ENCODE peak calls at places on chromosomes 11 and 22, in five cellular contexts. I is body of pancreas, C is prostate gland, X is ovary, K is left ventricle myocardium inferior. E is an unnamed sample.
A peak's percentile ranks its signal among the peaks of the same experiment; 100 is the strongest.

GRCh38 chr22:31233001-31233400 is 20.9 kb downstream of the LIMK2 start:
- DNase-seq in I (no peak), C (no peak), X (no peak), K (no peak), E (no peak)

GRCh38 chr22:11042116-11042515 is 4485.9 kb upstream of the OR11H1 start:
- DNase-seq in I (no peak), C (no peak), X (no peak), K (no peak), E (no peak)

GRCh38 chr11:123302751-123303195 is 107.7 kb upstream of the CLMP start:
- DNase-seq in I (no peak), C (no peak), X (no peak), K (no peak), E (no peak)

GRCh38 chr11:58888579-58888978 is 44.1 kb upstream of the GLYATL2 start:
- DNase-seq in I (no peak), C (no peak), X (no peak), K (no peak), E (no peak)

GRCh38 chr11:84780689-84781293 is 846.4 kb downstream of the DLG2 start:
- DNase-seq in I (no peak), C (no peak), X (no peak), K (no peak), E (no peak)

GRCh38 chr11:115208808-115209259 is 295.4 kb downstream of the CADM1 start:
- DNase-seq in I (no peak), C (no peak), X (no peak), K (no peak), E (no peak)

GRCh38 chr11:18312012-18312411 is 9.9 kb downstream of the HPS5 start:
- DNase-seq in I (no peak), C (no peak), X (no peak), K (no peak), E (no peak)

GRCh38 chr22:47914481-47915097 is 1152.1 kb downstream of the TBC1D22A start:
- DNase-seq in I (no peak), C (no peak), X (no peak), K (no peak), E (no peak)

GRCh38 chr11:9301720-9302119 is 12.7 kb downstream of the TMEM41B start:
- DNase-seq in I (no peak), C (no peak), X (no peak), K (no peak), E (no peak)

GRCh38 chr11:43404406-43404805 is 45.7 kb downstream of the TTC17 start:
- DNase-seq in I (no peak), C (no peak), X (no peak), K (no peak), E (no peak)

GRCh38 chr22:28936200-28936599 is 52.8 kb downstream of the ZNRF3 start:
- DNase-seq in I (no peak), C (no peak), X (no peak), K (no peak), E (no peak)

GRCh38 chr11:77181799-77182541 is 53.9 kb downstream of the MYO7A start:
- DNase-seq in I (no peak), C (no peak), X (no peak), K (no peak), E (no peak)

GRCh38 chr11:97140885-97141494 is 751.2 kb downstream of the JRKL start:
- DNase-seq in I (no peak), C (no peak), X (no peak), K (no peak), E (no peak)
- TF ChIP-seq CTCF in I (peak; percentile 17), C (no peak), X (no peak), K (peak; percentile 62), E (no peak)

DNA sequence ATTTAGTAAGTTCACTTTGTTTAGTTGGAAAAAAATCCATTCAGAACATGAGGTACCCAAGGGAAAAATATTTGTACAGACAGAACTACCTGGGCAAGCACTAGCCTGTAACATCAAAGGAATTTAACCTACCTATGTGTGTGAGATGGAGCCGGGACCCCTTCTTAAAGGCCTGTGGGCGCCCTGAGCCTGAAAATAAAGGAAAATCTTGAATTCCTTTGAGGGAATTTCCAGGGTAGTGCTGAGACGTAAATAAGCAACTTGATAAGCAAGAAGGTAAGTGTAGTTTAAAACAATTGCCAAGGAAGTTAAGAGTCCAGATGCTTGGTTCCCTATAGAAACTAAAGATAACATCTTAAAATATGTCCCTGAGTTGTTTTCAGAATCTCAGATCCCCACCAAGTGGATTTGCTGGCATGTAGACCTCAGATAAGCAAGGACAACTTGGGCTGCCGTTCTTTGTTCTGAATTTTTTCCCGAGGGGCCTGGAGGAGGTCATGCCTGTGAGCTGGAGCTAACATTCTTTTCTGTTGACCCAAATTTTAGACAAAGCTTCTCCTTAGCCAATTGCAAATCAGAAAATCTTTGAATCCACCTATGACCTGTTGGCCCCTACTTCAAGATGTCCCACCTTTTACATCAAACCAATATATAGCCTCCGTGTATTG is 31.0 kb downstream of the MED17 start:
- DNase-seq in I (no peak), C (no peak), X (no peak), K (no peak), E (no peak)
- H3K36me3 ChIP-seq in I (peaks cover 6% of the 10 kb centered on the region), C (peaks cover 3% of the 10 kb centered on the region), X (no peaks in the 10 kb centered on the region), K (peaks cover 51% of the 10 kb centered on the region), E (peaks cover 13% of the 10 kb centered on the region)

DNA sequence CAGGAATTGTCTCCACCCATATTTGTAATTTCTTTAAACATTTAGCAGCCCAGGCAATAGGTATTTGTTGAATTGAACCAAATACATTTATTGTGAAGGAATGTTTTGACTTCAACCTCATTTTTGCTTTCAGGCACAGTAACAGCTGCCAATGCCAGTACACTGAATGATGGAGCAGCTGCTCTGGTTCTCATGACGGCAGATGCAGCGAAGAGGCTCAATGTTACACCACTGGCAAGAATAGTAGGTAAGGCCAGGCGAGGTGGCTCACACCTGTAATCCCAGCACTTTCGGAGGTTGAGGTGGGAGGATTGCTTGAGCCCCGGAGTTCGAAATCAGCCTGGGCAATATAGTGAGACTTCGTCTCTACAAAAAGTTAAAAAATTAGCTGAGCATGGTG is 20.9 kb downstream of the ACAT1 start:
- DNase-seq in I (peak; percentile 64), C (no peak), X (no peak), K (no peak), E (no peak)
- H3K27ac ChIP-seq in I (no peak overlapping the region), C (no peak overlapping the region), X (no peak overlapping the region), K (no peak overlapping the region), E (no peak overlapping the region)

GRCh38 chr22:43955040-43955882 is at the start of gene SAMM50:
- DNase-seq in I (peak; percentile 89), C (peak; percentile 88), X (peak; percentile 89), K (peak; percentile 93), E (peak; percentile 90)
- TF ChIP-seq CTCF in I (no peak), C (no peak), X (no peak), K (no peak), E (no peak)

GRCh38 chr11:70335511-70335910 is 62.8 kb upstream of the CTTN start:
- DNase-seq in I (no peak), C (no peak), X (no peak), K (no peak), E (no peak)

GRCh38 chr11:70338594-70338993 is 59.7 kb upstream of the CTTN start:
- DNase-seq in I (no peak), C (no peak), X (no peak), K (no peak), E (no peak)

GRCh38 chr11:70343631-70344030 is 54.7 kb upstream of the CTTN start:
- DNase-seq in I (no peak), C (no peak), X (no peak), K (no peak), E (peak; percentile 60)

GRCh38 chr11:70341881-70342429 is 56.4 kb upstream of the CTTN start:
- DNase-seq in I (no peak), C (no peak), X (no peak), K (no peak), E (no peak)

GRCh38 chr11:70339066-70339465 is 59.3 kb upstream of the CTTN start:
- DNase-seq in I (no peak), C (no peak), X (no peak), K (no peak), E (no peak)
- H3K36me3 ChIP-seq in I (peaks cover 7% of the 10 kb centered on the region), C (peaks cover 7% of the 10 kb centered on the region), X (no peaks in the 10 kb centered on the region), K (peaks cover 94% of the 10 kb centered on the region), E (peaks cover 57% of the 10 kb centered on the region)

GRCh38 chr22:23047265-23047664 is 23.1 kb upstream of the GNAZ start:
- DNase-seq in I (no peak), C (no peak), X (no peak), K (no peak), E (no peak)
- H3K27ac ChIP-seq in I (no peak overlapping the region), C (no peak overlapping the region), X (no peak overlapping the region), K (peak overlapping the region; percentile 62), E (no peak overlapping the region)

GRCh38 chr11:117808768-117809167 is 11.8 kb upstream of the DSCAML1 start:
- DNase-seq in I (peak; percentile 16), C (no peak), X (no peak), K (no peak), E (no peak)

GRCh38 chr11:117807482-117808272 is 10.7 kb upstream of the DSCAML1 start:
- DNase-seq in I (peak; percentile 80), C (peak; percentile 48), X (peak; percentile 60), K (peak; percentile 82), E (peak; percentile 83)

GRCh38 chr11:117805048-117805447 is 8.0 kb upstream of the DSCAML1 start:
- DNase-seq in I (no peak), C (no peak), X (no peak), K (no peak), E (no peak)

GRCh38 chr11:117806906-117807305 is 9.9 kb upstream of the DSCAML1 start:
- DNase-seq in I (no peak), C (no peak), X (no peak), K (no peak), E (no peak)

DNA sequence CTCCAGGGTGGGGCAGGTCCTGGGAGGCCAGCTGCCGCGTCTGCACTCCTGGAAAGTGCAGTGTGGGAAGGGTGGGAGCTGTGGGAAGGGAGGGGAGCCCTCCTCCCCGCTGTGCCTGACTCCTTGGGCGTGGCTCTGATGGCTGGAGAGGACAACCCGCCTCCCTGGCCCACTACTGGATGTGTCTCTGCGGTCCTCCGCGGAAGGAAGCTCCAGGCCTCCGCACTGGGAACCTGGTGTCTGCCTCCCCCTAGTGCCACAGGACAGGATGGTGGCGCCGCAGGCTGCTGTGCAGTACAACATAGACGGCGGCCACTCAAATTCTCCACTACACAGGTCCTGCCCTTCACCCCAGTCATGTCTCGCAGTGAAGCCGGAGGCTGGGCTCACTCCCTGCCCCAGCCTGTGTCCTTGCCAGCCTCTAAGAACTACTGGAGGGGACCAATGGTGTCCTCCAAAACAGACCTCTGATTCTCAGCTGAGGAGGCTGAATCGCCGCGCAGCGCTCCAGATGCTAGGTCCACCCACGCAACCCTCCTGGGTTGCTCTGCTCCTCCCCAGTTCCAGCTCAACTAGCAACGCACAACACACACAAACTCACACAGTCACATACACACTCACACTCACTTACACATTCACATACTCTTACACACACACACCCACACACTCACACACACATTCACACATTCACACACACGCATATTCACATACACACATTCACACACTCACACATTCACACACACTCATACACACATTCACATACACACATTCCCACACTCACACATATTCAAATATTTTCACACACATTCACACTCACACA is 12.4 kb upstream of the DSCAML1 start:
- DNase-seq in I (peak; percentile 56), C (peak; percentile 19), X (peak; percentile 36), K (peak; percentile 80), E (peak; percentile 59)
- TF ChIP-seq CTCF in I (peak; percentile 31), C (no peak), X (no peak), K (peak; percentile 80), E (peak; percentile 24)

GRCh38 chr22:23187871-23188700 is 7.8 kb downstream of the BCR start:
- DNase-seq in I (no peak), C (no peak), X (no peak), K (no peak), E (no peak)
- H3K36me3 ChIP-seq in I (no peaks in the 10 kb centered on the region), C (no peaks in the 10 kb centered on the region), X (no peaks in the 10 kb centered on the region), K (no peaks in the 10 kb centered on the region), E (no peaks in the 10 kb centered on the region)

GRCh38 chr11:132886335-132886734 is 646.0 kb downstream of the OPCML start:
- DNase-seq in I (no peak), C (no peak), X (no peak), K (no peak), E (no peak)
- H3K27ac ChIP-seq in I (no peak overlapping the region), C (no peak overlapping the region), X (no peak overlapping the region), K (no peak overlapping the region), E (no peak overlapping the region)

GRCh38 chr11:1337647-1338007 is 28.2 kb upstream of the TOLLIP start:
- DNase-seq in I (no peak), C (no peak), X (no peak), K (no peak), E (no peak)
- TF ChIP-seq CTCF in I (no peak), C (no peak), X (no peak), K (no peak), E (no peak)